ENCODE peak calls at places on chromosomes 5 and 9, in seven cellular contexts. C is heart right ventricle, M is adrenal gland, T is fibroblast of villous mesenchyme, N is endodermal cell, I is uterus, A is astrocyte of the spinal cord. F is an unnamed sample.

GRCh38 chr9:114214686-114215397 is 59.5 kb downstream of the COL27A1 start:
- DNase-seq in A (no peak), N (no peak), M (no peak), T (no peak), I (no peak), C (no peak), F (no peak)

GRCh38 chr5:19568004-19568403 is 420.0 kb downstream of the CDH18 start:
- DNase-seq in C (no peak), N (no peak), A (no peak), M (no peak), I (no peak), T (no peak), F (no peak)

GRCh38 chr5:149609640-149610297 is 28.5 kb downstream of the ARHGEF37 start:
- DNase-seq in N (no peak), M (no peak), I (no peak), C (no peak), A (no peak), T (peak), F (no peak)

GRCh38 chr9:134475051-134475790 is 149.0 kb downstream of the RXRA start:
- DNase-seq in C (peak), A (peak), N (no peak), M (peak), I (peak), T (peak), F (peak)

GRCh38 chr5:179805529-179806249 is 977 bp downstream of the MGAT4B start:
- DNase-seq in C (no peak), A (no peak), N (peak), T (peak), M (peak), I (peak), F (no peak)

GRCh38 chr5:146475906-146476305 is 28.8 kb downstream of the TCERG1 start:
- DNase-seq in T (no peak), N (no peak), A (peak), I (no peak), C (no peak), M (no peak), F (no peak)

GRCh38 chr5:175853573-175854230 is 17.7 kb upstream of the CPLX2 start:
- DNase-seq in I (no peak), C (peak), A (no peak), N (no peak), T (peak), M (peak), F (no peak)

GRCh38 chr5:93904917-93905316 is 163.5 kb upstream of the POU5F2 start:
- DNase-seq in C (no peak), M (no peak), A (no peak), T (no peak), N (no peak), I (no peak), F (no peak)

GRCh38 chr9:20048437-20048836 is 259.6 kb upstream of the SLC24A2 start:
- DNase-seq in C (no peak), I (no peak), M (no peak), A (no peak), N (no peak), T (no peak), F (no peak)

GRCh38 chr5:148922606-148923005 is 96.2 kb downstream of the ADRB2 start:
- DNase-seq in C (no peak), T (no peak), N (peak), I (no peak), A (no peak), M (no peak), F (no peak)

GRCh38 chr9:111198936-111199335 is 131.1 kb downstream of the OR2K2 start:
- DNase-seq in C (no peak), T (no peak), A (peak), M (no peak), I (no peak), N (no peak), F (no peak)

GRCh38 chr5:179404321-179405053 is 59.2 kb upstream of the ADAMTS2 start:
- DNase-seq in N (peak), A (no peak), T (peak), I (no peak), C (no peak), M (no peak), F (no peak)

GRCh38 chr5:65161655-65162054 is 320.1 kb downstream of the ADAMTS6 start:
- DNase-seq in I (no peak), T (no peak), N (no peak), M (no peak), A (no peak), C (no peak), F (no peak)

GRCh38 chr9:137319434-137319975 is 17.4 kb upstream of the NRARP start:
- DNase-seq in M (no peak), N (peak), T (no peak), C (no peak), I (no peak), A (no peak), F (peak)

GRCh38 chr5:141680751-141681201 is 1.3 kb downstream of the ARAP3 start:
- DNase-seq in T (peak), N (peak), A (no peak), I (peak), C (peak), M (peak), F (peak)

DNA sequence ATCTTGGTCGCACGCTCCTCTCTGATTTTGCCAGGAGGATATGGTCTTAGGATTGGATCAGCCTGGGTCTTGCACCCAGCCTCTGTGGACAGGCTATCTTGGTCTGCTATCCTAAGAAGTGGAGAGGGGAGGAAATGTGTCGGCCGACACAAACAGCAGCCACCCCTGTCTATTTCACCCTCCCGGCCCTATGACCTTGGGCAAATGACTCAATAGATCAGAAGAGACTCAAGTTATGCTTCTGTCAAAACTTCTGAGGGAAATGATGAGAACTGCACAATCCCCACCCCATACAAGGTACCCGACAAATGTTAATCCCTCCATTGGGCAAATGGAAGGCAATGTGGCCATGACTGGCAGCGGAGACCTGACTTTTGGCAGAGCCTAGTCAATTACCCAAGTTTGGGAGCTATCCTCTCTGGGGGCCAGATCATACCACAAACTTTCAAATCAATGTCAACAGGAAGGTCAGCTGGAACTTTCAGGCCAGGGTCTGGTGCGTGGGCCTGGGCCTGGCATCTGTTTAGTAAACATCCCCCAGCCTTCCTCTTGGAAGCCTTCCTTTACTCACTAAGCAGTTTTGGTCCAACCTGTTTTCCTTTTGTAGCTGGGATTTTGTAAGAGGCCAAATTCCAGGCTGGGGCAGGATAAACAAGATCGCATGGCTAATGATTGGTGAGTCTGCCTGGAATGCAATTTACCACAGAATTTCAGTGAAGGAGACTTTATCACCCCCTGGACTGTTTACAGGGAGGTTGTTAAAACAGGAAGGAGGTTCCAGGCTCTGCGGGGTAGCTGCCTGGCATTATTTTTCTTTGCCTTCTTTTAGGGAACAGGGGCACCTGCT is 64.2 kb upstream of the CPEB4 start:
- DNase-seq in I (no peak), A (peak), T (peak), N (peak), C (no peak), M (peak), F (no peak)
- H3K4me3 ChIP-seq in I (no peak), A (no peak), T (no peak), N (no peak), C (no peak), M (no peak), F (no peak)

GRCh38 chr5:94972268-94972667 is 312.6 kb downstream of the MCTP1 start:
- DNase-seq in M (no peak), T (no peak), I (no peak), C (no peak), N (no peak), A (no peak), F (no peak)

GRCh38 chr5:94967525-94967924 is 317.4 kb downstream of the MCTP1 start:
- DNase-seq in C (no peak), N (no peak), I (no peak), M (no peak), A (no peak), T (no peak), F (no peak)

GRCh38 chr5:94968507-94969095 is 316.3 kb downstream of the MCTP1 start:
- DNase-seq in N (peak), T (peak), A (peak), I (no peak), M (peak), C (peak), F (peak)

DNA sequence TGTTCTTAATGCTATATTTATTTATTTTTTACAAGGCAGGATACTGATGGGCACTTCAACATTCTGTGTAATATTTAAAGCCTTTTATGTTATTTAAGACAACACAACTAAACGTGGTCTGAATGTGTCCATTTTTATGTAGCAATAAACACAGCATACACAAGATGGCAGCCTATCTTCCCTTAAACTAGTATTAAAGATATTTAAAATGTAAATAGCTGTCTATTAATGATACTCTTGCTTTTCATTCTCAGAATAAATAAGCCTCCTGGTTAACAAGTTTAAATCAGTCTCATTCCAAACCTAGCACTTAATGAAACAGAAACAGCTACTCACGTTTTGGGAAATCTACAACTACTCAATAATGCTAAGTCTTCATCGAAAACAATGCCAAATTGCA is 315.7 kb downstream of the MCTP1 start:
- DNase-seq in I (no peak), C (no peak), T (peak), A (peak), M (no peak), N (no peak), F (no peak)
- TF ChIP-seq CTCF in I (no peak), C (no peak), T (peak), A (peak), M (no peak), N (peak), F (peak)

GRCh38 chr5:2739360-2740050 is 12.0 kb downstream of the IRX2 start:
- DNase-seq in C (no peak), N (peak), A (peak), I (no peak), T (no peak), M (no peak), F (no peak)
- H3K4me3 ChIP-seq in C (peak), N (peak), A (peak), I (no peak), T (peak), M (peak), F (no peak)

GRCh38 chr5:15191012-15191411 is 309.0 kb upstream of the FBXL7 start:
- DNase-seq in A (no peak), C (no peak), N (no peak), I (no peak), T (peak), M (no peak), F (no peak)
- TF ChIP-seq CTCF in A (no peak), C (no peak), N (no peak), I (no peak), T (peak), M (no peak), F (no peak)

DNA sequence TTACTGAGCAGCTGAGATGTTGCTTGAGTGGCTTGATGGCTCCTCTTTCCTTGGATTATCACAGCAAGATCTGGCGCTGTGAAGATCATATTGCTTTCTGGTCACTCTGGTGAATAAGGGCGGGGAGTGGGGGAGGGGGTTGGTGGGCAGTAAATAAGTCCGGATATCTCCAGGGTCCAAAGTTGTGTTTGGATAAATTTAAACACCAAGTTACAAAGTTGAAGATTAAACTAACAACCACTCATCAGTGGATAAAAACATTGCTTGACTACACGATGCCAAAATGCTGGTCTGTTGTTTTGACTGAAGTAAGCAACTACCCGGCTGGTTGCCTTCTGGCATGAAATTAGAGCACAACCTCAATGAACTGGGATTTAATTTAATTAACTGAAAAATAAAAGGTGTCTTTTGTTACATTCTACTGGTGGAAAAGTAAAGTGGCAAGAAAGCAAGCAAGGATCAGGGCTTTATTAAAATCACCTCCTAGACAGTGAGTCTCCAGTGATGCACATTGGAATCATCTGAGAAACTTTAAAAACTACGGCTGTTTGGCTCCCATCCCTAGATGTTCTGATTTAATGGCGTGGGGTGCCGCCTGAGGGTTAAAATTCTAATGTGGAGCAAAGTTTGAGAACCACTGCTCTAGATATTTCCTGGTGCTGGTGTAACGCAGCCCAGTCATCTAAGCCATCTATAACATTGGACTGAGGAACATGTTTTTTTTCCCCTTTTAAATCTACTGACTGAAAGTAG is 86.7 kb upstream of the AGXT2 start:
- DNase-seq in I (no peak), C (no peak), A (no peak), T (no peak), M (no peak), N (no peak), F (no peak)
- H3K4me3 ChIP-seq in I (no peak), C (no peak), A (no peak), T (no peak), M (no peak), N (no peak), F (no peak)

GRCh38 chr5:129359450-129359849 is 100.6 kb upstream of the ADAMTS19 start:
- DNase-seq in T (no peak), A (no peak), I (no peak), N (no peak), C (no peak), M (no peak), F (no peak)

GRCh38 chr5:129356846-129357245 is 103.3 kb upstream of the ADAMTS19 start:
- DNase-seq in M (no peak), C (no peak), T (no peak), A (no peak), I (no peak), N (no peak), F (no peak)

GRCh38 chr5:129363991-129364390 is 96.1 kb upstream of the ADAMTS19 start:
- DNase-seq in T (no peak), C (no peak), A (no peak), I (no peak), N (no peak), M (no peak), F (no peak)

GRCh38 chr5:129358069-129358468 is 102.0 kb upstream of the ADAMTS19 start:
- DNase-seq in M (no peak), C (no peak), N (peak), T (no peak), I (no peak), A (no peak), F (no peak)

DNA sequence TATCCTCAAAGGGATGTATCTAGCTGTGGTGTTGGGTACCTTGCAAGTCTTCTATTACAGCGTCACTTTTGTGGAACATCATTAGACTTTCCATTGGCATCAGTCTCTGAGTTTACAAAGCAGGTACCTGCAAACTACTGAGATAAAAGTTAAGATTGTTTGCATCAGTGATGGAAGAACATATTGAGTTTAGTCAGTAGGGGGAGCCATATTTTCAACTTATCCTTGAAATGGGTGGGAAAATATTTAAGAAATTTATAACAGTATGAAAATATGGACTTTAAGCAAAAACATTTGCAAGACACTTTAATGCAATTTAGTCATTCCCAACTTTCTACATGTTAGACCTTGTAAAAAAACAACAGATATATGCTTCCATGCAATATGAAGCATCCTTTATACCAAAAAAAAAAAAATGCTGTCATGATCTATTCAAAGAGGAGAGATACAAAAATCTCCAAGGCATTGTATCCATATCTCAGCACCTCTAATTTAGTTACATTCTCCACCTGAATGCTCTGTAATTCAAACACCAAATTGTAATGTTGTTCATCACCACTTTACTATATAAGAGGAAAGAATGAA is 98.6 kb upstream of the ADAMTS19 start:
- DNase-seq in N (no peak), T (peak), I (no peak), A (peak), M (no peak), C (no peak), F (no peak)
- TF ChIP-seq CTCF in N (peak), T (peak), I (no peak), A (peak), M (no peak), C (no peak), F (peak)